ENCODE peak calls at places on chromosomes 13 and 19, in nine cellular contexts. One of them, this sample, is unnamed.

GRCh38 chr13:64633948-64634347 is 2596.2 kb downstream of the PCDH9 start:
- DNase-seq in effector memory CD4-positive, alpha-beta T cell: no peak
- DNase-seq in fibroblast of mammary gland: no peak
- DNase-seq in uterus: no peak
- DNase-seq in upper lobe of left lung: no peak
- DNase-seq in ascending aorta: no peak
- DNase-seq in tibial artery: no peak
- DNase-seq in GM12878: no peak
- DNase-seq in ovary: no peak
- DNase-seq in this sample: no peak

GRCh38 chr19:41958367-41959055 is 610 bp downstream of the RABAC1 start:
- DNase-seq in effector memory CD4-positive, alpha-beta T cell: peak
- DNase-seq in fibroblast of mammary gland: peak
- DNase-seq in uterus: peak
- DNase-seq in upper lobe of left lung: peak
- DNase-seq in ascending aorta: peak
- DNase-seq in tibial artery: peak
- DNase-seq in GM12878: no peak
- DNase-seq in ovary: peak
- DNase-seq in this sample: peak

GRCh38 chr19:611506-611869 is 21.8 kb downstream of the HCN2 start:
- DNase-seq in effector memory CD4-positive, alpha-beta T cell: peak
- DNase-seq in fibroblast of mammary gland: peak
- DNase-seq in uterus: no peak
- DNase-seq in upper lobe of left lung: no peak
- DNase-seq in ascending aorta: no peak
- DNase-seq in tibial artery: no peak
- DNase-seq in GM12878: no peak
- DNase-seq in ovary: no peak
- DNase-seq in this sample: peak

GRCh38 chr13:37700887-37701286 is 102.3 kb upstream of the POSTN start:
- DNase-seq in effector memory CD4-positive, alpha-beta T cell: no peak
- DNase-seq in fibroblast of mammary gland: peak
- DNase-seq in uterus: no peak
- DNase-seq in upper lobe of left lung: no peak
- DNase-seq in ascending aorta: no peak
- DNase-seq in tibial artery: no peak
- DNase-seq in GM12878: no peak
- DNase-seq in ovary: no peak
- DNase-seq in this sample: no peak

GRCh38 chr19:42158926-42159325 is 26.7 kb upstream of the POU2F2 start:
- DNase-seq in effector memory CD4-positive, alpha-beta T cell: no peak
- DNase-seq in fibroblast of mammary gland: peak
- DNase-seq in uterus: no peak
- DNase-seq in upper lobe of left lung: no peak
- DNase-seq in ascending aorta: no peak
- DNase-seq in tibial artery: no peak
- DNase-seq in GM12878: no peak
- DNase-seq in ovary: no peak
- DNase-seq in this sample: no peak

GRCh38 chr13:43132911-43133310 is 109.5 kb downstream of the DNAJC15 start:
- DNase-seq in effector memory CD4-positive, alpha-beta T cell: no peak
- DNase-seq in fibroblast of mammary gland: no peak
- DNase-seq in uterus: no peak
- DNase-seq in upper lobe of left lung: no peak
- DNase-seq in ascending aorta: no peak
- DNase-seq in tibial artery: no peak
- DNase-seq in GM12878: no peak
- DNase-seq in ovary: no peak
- DNase-seq in this sample: no peak

GRCh38 chr13:27472441-27472840 is 22.1 kb upstream of the MTIF3 start:
- DNase-seq in effector memory CD4-positive, alpha-beta T cell: no peak
- DNase-seq in fibroblast of mammary gland: no peak
- DNase-seq in uterus: no peak
- DNase-seq in upper lobe of left lung: no peak
- DNase-seq in ascending aorta: no peak
- DNase-seq in tibial artery: no peak
- DNase-seq in GM12878: no peak
- DNase-seq in ovary: no peak
- DNase-seq in this sample: no peak

GRCh38 chr19:33064778-33065550 is at the start of gene RHPN2:
- DNase-seq in effector memory CD4-positive, alpha-beta T cell: no peak
- DNase-seq in fibroblast of mammary gland: peak
- DNase-seq in uterus: peak
- DNase-seq in upper lobe of left lung: peak
- DNase-seq in ascending aorta: no peak
- DNase-seq in tibial artery: no peak
- DNase-seq in GM12878: no peak
- DNase-seq in ovary: peak
- DNase-seq in this sample: peak

GRCh38 chr19:48194041-48194871 is 23.8 kb downstream of the ZSWIM9 start:
- DNase-seq in effector memory CD4-positive, alpha-beta T cell: no peak
- DNase-seq in fibroblast of mammary gland: no peak
- DNase-seq in uterus: no peak
- DNase-seq in upper lobe of left lung: peak
- DNase-seq in ascending aorta: peak
- DNase-seq in tibial artery: no peak
- DNase-seq in GM12878: no peak
- DNase-seq in ovary: no peak
- DNase-seq in this sample: peak

GRCh38 chr13:27967736-27968315 is 1.3 kb downstream of the CDX2 start:
- DNase-seq in effector memory CD4-positive, alpha-beta T cell: no peak
- DNase-seq in fibroblast of mammary gland: no peak
- DNase-seq in uterus: no peak
- DNase-seq in upper lobe of left lung: no peak
- DNase-seq in ascending aorta: no peak
- DNase-seq in tibial artery: no peak
- DNase-seq in GM12878: no peak
- DNase-seq in ovary: no peak
- DNase-seq in this sample: no peak

GRCh38 chr13:85266331-85266730 is 532.9 kb downstream of the SLITRK6 start:
- DNase-seq in effector memory CD4-positive, alpha-beta T cell: no peak
- DNase-seq in fibroblast of mammary gland: no peak
- DNase-seq in uterus: no peak
- DNase-seq in upper lobe of left lung: no peak
- DNase-seq in ascending aorta: no peak
- DNase-seq in tibial artery: no peak
- DNase-seq in GM12878: no peak
- DNase-seq in ovary: no peak
- DNase-seq in this sample: no peak

GRCh38 chr13:33204130-33204927 is 81.2 kb downstream of the STARD13 start:
- DNase-seq in effector memory CD4-positive, alpha-beta T cell: no peak
- DNase-seq in fibroblast of mammary gland: peak
- DNase-seq in uterus: peak
- DNase-seq in upper lobe of left lung: no peak
- DNase-seq in ascending aorta: peak
- DNase-seq in tibial artery: peak
- DNase-seq in GM12878: peak
- DNase-seq in ovary: peak
- DNase-seq in this sample: no peak

GRCh38 chr13:76803831-76804230 is 82.4 kb downstream of the KCTD12 start:
- DNase-seq in effector memory CD4-positive, alpha-beta T cell: no peak
- DNase-seq in fibroblast of mammary gland: no peak
- DNase-seq in uterus: no peak
- DNase-seq in upper lobe of left lung: no peak
- DNase-seq in ascending aorta: no peak
- DNase-seq in tibial artery: peak
- DNase-seq in GM12878: no peak
- DNase-seq in ovary: no peak
- DNase-seq in this sample: no peak

DNA sequence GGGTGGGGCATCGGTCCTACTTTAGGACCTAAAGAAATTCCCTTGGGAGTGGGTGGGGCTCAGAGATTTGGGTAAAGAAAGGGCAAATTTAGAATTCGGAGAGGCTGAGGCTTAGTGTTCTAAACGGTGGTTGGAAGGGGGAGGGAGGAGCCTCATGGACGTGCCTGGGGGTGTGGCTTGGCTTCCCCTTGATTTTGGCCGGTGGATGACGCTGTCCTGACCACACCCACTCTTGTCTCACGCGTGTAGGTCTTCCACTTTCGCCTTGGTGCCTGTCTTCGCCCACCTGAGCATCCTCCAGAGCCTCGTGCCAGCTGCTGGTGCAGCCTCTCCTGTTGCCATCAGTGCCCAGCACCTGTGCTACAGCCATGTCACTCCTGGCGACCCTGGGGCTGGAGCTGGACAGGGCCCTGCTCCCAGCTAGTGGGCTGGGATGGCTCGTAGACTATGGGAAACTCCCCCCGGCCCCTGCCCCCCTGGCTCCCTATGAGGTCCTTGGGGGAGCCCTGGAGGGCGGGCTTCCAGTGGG is 1.2 kb upstream of the NUP62 start:
- DNase-seq in effector memory CD4-positive, alpha-beta T cell: no peak
- DNase-seq in fibroblast of mammary gland: peak
- DNase-seq in uterus: peak
- DNase-seq in upper lobe of left lung: no peak
- DNase-seq in ascending aorta: no peak
- DNase-seq in tibial artery: no peak
- DNase-seq in GM12878: no peak
- DNase-seq in ovary: peak
- DNase-seq in this sample: peak
- H3K4me3 ChIP-seq in effector memory CD4-positive, alpha-beta T cell: no peak
- H3K4me3 ChIP-seq in fibroblast of mammary gland: peak
- H3K4me3 ChIP-seq in uterus: no peak
- H3K4me3 ChIP-seq in upper lobe of left lung: peak
- H3K4me3 ChIP-seq in ascending aorta: no peak
- H3K4me3 ChIP-seq in tibial artery: no peak
- H3K4me3 ChIP-seq in GM12878: peak
- H3K4me3 ChIP-seq in ovary: no peak
- H3K4me3 ChIP-seq in this sample: peak

GRCh38 chr19:6481541-6482342 is at the start of gene DENND1C:
- DNase-seq in effector memory CD4-positive, alpha-beta T cell: peak
- DNase-seq in fibroblast of mammary gland: no peak
- DNase-seq in uterus: no peak
- DNase-seq in upper lobe of left lung: peak
- DNase-seq in ascending aorta: no peak
- DNase-seq in tibial artery: no peak
- DNase-seq in GM12878: peak
- DNase-seq in ovary: no peak
- DNase-seq in this sample: peak

GRCh38 chr19:6478815-6479214 is 2.8 kb downstream of the DENND1C start:
- DNase-seq in effector memory CD4-positive, alpha-beta T cell: no peak
- DNase-seq in fibroblast of mammary gland: no peak
- DNase-seq in uterus: no peak
- DNase-seq in upper lobe of left lung: peak
- DNase-seq in ascending aorta: no peak
- DNase-seq in tibial artery: no peak
- DNase-seq in GM12878: no peak
- DNase-seq in ovary: no peak
- DNase-seq in this sample: no peak

GRCh38 chr19:6482343-6482686 is 728 bp upstream of the DENND1C start:
- DNase-seq in effector memory CD4-positive, alpha-beta T cell: no peak
- DNase-seq in fibroblast of mammary gland: no peak
- DNase-seq in uterus: no peak
- DNase-seq in upper lobe of left lung: no peak
- DNase-seq in ascending aorta: no peak
- DNase-seq in tibial artery: no peak
- DNase-seq in GM12878: no peak
- DNase-seq in ovary: no peak
- DNase-seq in this sample: no peak

GRCh38 chr19:6479836-6480398 is 1.7 kb downstream of the DENND1C start:
- DNase-seq in effector memory CD4-positive, alpha-beta T cell: no peak
- DNase-seq in fibroblast of mammary gland: no peak
- DNase-seq in uterus: no peak
- DNase-seq in upper lobe of left lung: no peak
- DNase-seq in ascending aorta: no peak
- DNase-seq in tibial artery: no peak
- DNase-seq in GM12878: no peak
- DNase-seq in ovary: no peak
- DNase-seq in this sample: no peak

GRCh38 chr19:6480843-6481415 is 658 bp downstream of the DENND1C start:
- DNase-seq in effector memory CD4-positive, alpha-beta T cell: no peak
- DNase-seq in fibroblast of mammary gland: no peak
- DNase-seq in uterus: no peak
- DNase-seq in upper lobe of left lung: no peak
- DNase-seq in ascending aorta: no peak
- DNase-seq in tibial artery: no peak
- DNase-seq in GM12878: no peak
- DNase-seq in ovary: no peak
- DNase-seq in this sample: no peak
- H3K4me3 ChIP-seq in effector memory CD4-positive, alpha-beta T cell: peak
- H3K4me3 ChIP-seq in fibroblast of mammary gland: no peak
- H3K4me3 ChIP-seq in uterus: no peak
- H3K4me3 ChIP-seq in upper lobe of left lung: peak
- H3K4me3 ChIP-seq in ascending aorta: no peak
- H3K4me3 ChIP-seq in tibial artery: no peak
- H3K4me3 ChIP-seq in GM12878: peak
- H3K4me3 ChIP-seq in ovary: no peak
- H3K4me3 ChIP-seq in this sample: peak

GRCh38 chr19:35754365-35755139 is 2.3 kb downstream of the HSPB6 start:
- DNase-seq in effector memory CD4-positive, alpha-beta T cell: no peak
- DNase-seq in fibroblast of mammary gland: peak
- DNase-seq in uterus: no peak
- DNase-seq in upper lobe of left lung: no peak
- DNase-seq in ascending aorta: no peak
- DNase-seq in tibial artery: no peak
- DNase-seq in GM12878: no peak
- DNase-seq in ovary: peak
- DNase-seq in this sample: no peak
- H3K4me3 ChIP-seq in effector memory CD4-positive, alpha-beta T cell: no peak
- H3K4me3 ChIP-seq in fibroblast of mammary gland: peak
- H3K4me3 ChIP-seq in uterus: peak
- H3K4me3 ChIP-seq in upper lobe of left lung: no peak
- H3K4me3 ChIP-seq in ascending aorta: peak
- H3K4me3 ChIP-seq in tibial artery: peak
- H3K4me3 ChIP-seq in GM12878: no peak
- H3K4me3 ChIP-seq in ovary: peak
- H3K4me3 ChIP-seq in this sample: no peak

GRCh38 chr19:43797556-43797955 is 4.7 kb downstream of the LYPD5 start:
- DNase-seq in effector memory CD4-positive, alpha-beta T cell: no peak
- DNase-seq in fibroblast of mammary gland: no peak
- DNase-seq in uterus: no peak
- DNase-seq in upper lobe of left lung: no peak
- DNase-seq in ascending aorta: no peak
- DNase-seq in tibial artery: no peak
- DNase-seq in GM12878: no peak
- DNase-seq in ovary: no peak
- DNase-seq in this sample: no peak

GRCh38 chr19:43799502-43800142 is 2.6 kb downstream of the LYPD5 start:
- DNase-seq in effector memory CD4-positive, alpha-beta T cell: no peak
- DNase-seq in fibroblast of mammary gland: no peak
- DNase-seq in uterus: no peak
- DNase-seq in upper lobe of left lung: no peak
- DNase-seq in ascending aorta: no peak
- DNase-seq in tibial artery: no peak
- DNase-seq in GM12878: no peak
- DNase-seq in ovary: no peak
- DNase-seq in this sample: no peak

GRCh38 chr19:43798546-43799409 is 3.5 kb downstream of the LYPD5 start:
- DNase-seq in effector memory CD4-positive, alpha-beta T cell: peak
- DNase-seq in fibroblast of mammary gland: no peak
- DNase-seq in uterus: no peak
- DNase-seq in upper lobe of left lung: peak
- DNase-seq in ascending aorta: no peak
- DNase-seq in tibial artery: no peak
- DNase-seq in GM12878: no peak
- DNase-seq in ovary: no peak
- DNase-seq in this sample: peak

GRCh38 chr19:43797118-43797517 is 5.1 kb downstream of the LYPD5 start:
- DNase-seq in effector memory CD4-positive, alpha-beta T cell: no peak
- DNase-seq in fibroblast of mammary gland: no peak
- DNase-seq in uterus: no peak
- DNase-seq in upper lobe of left lung: no peak
- DNase-seq in ascending aorta: no peak
- DNase-seq in tibial artery: no peak
- DNase-seq in GM12878: no peak
- DNase-seq in ovary: no peak
- DNase-seq in this sample: no peak

GRCh38 chr19:43798026-43798545 is 4.2 kb downstream of the LYPD5 start:
- DNase-seq in effector memory CD4-positive, alpha-beta T cell: no peak
- DNase-seq in fibroblast of mammary gland: no peak
- DNase-seq in uterus: no peak
- DNase-seq in upper lobe of left lung: no peak
- DNase-seq in ascending aorta: no peak
- DNase-seq in tibial artery: no peak
- DNase-seq in GM12878: no peak
- DNase-seq in ovary: no peak
- DNase-seq in this sample: no peak
- H3K4me3 ChIP-seq in effector memory CD4-positive, alpha-beta T cell: peak
- H3K4me3 ChIP-seq in fibroblast of mammary gland: peak
- H3K4me3 ChIP-seq in uterus: no peak
- H3K4me3 ChIP-seq in upper lobe of left lung: peak
- H3K4me3 ChIP-seq in ascending aorta: peak
- H3K4me3 ChIP-seq in tibial artery: peak
- H3K4me3 ChIP-seq in GM12878: peak
- H3K4me3 ChIP-seq in ovary: no peak
- H3K4me3 ChIP-seq in this sample: peak